ENCODE peak calls at places on chromosomes 5 and 9, in seven cellular contexts. D is GM20000; M is stimulated activated CD4-positive, alpha-beta T cell treated with anti-CD3 and anti-CD28 coated beads, Interleukin-15, amount 100 ng/mL, for 1 hour; K is PC-9; O is RWPE1; Q is colonic mucosa; B is breast epithelium. E is an unnamed sample.

GRCh38 chr9:106072421-106072820 is 378.1 kb downstream of the TMEM38B start:
- DNase-seq in D (no peak), M (no peak), K (no peak), O (no peak), Q (no peak), B (no peak), E (no peak)

GRCh38 chr9:78871452-78872331 is 574.8 kb downstream of the PSAT1 start:
- DNase-seq in D (no peak), M (no peak), K (no peak), O (peak; percentile 79), Q (no peak), B (no peak), E (peak; percentile 10)

GRCh38 chr9:37565661-37566618 is 10.2 kb downstream of the FBXO10 start:
- DNase-seq in D (peak; percentile 61), M (no peak), K (no peak), O (no peak), Q (no peak), B (no peak), E (no peak)

GRCh38 chr5:129481161-129481560 is 21.1 kb downstream of the ADAMTS19 start:
- DNase-seq in D (no peak), M (no peak), K (no peak), O (no peak), Q (no peak), B (no peak), E (no peak)

GRCh38 chr5:137563646-137564474 is 64.7 kb upstream of the SPOCK1 start:
- DNase-seq in D (no peak), M (no peak), K (no peak), O (peak; percentile 50), Q (no peak), B (no peak), E (no peak)

GRCh38 chr5:132283423-132284043 is 10.7 kb upstream of the SLC22A4 start:
- DNase-seq in D (no peak), M (no peak), K (peak; percentile 41), O (no peak), Q (no peak), B (no peak), E (peak; percentile 65)

GRCh38 chr5:131877873-131878272 is 67.6 kb downstream of the MEIKIN start:
- DNase-seq in D (no peak), M (no peak), K (no peak), O (no peak), Q (no peak), B (no peak), E (no peak)

GRCh38 chr9:89923961-89924504 is 319.2 kb downstream of the GADD45G start:
- DNase-seq in D (no peak), M (no peak), K (no peak), O (peak; percentile 23), Q (no peak), B (no peak), E (no peak)

GRCh38 chr5:13245982-13246601 is 698.4 kb downstream of the DNAH5 start:
- DNase-seq in D (no peak), M (no peak), K (no peak), O (no peak), Q (no peak), B (no peak), E (no peak)

GRCh38 chr9:83062011-83062652 is 810 bp downstream of the RASEF start:
- DNase-seq in D (no peak), M (no peak), K (peak; percentile 69), O (peak; percentile 57), Q (peak; percentile 74), B (peak; percentile 36), E (peak; percentile 93)

GRCh38 chr5:2190549-2190948 is 307.8 kb upstream of the IRX4 start:
- DNase-seq in D (no peak), M (no peak), K (no peak), O (no peak), Q (no peak), B (no peak), E (no peak)

GRCh38 chr9:13948037-13948436 is 365.9 kb downstream of the NFIB start:
- DNase-seq in D (no peak), M (no peak), K (no peak), O (no peak), Q (no peak), B (no peak), E (no peak)

GRCh38 chr5:43627028-43627427 is 24.0 kb downstream of the NNT start:
- DNase-seq in D (no peak), M (no peak), K (peak; percentile 67), O (peak; percentile 42), Q (peak; percentile 34), B (no peak), E (no peak)

GRCh38 chr9:93261735-93262523 is 78.0 kb downstream of the WNK2 start:
- DNase-seq in D (peak; percentile 23), M (no peak), K (no peak), O (no peak), Q (peak; percentile 19), B (peak; percentile 15), E (peak; percentile 26)

GRCh38 chr5:71932649-71933338 is 174.5 kb upstream of the MAP1B start:
- DNase-seq in D (no peak), M (no peak), K (peak; percentile 99), O (no peak), Q (peak; percentile 70), B (no peak), E (no peak)

GRCh38 chr9:76643399-76644117 is 120.7 kb upstream of the PCA3 start:
- DNase-seq in D (peak; percentile 45), M (no peak), K (peak; percentile 19), O (no peak), Q (no peak), B (no peak), E (no peak)

GRCh38 chr9:68678430-68678829 is 26.6 kb upstream of the PIP5K1B start:
- DNase-seq in D (peak; percentile 23), M (no peak), K (no peak), O (no peak), Q (no peak), B (no peak), E (no peak)

GRCh38 chr5:15510092-15510491 is 10.1 kb downstream of the FBXL7 start:
- DNase-seq in D (no peak), M (no peak), K (no peak), O (no peak), Q (no peak), B (no peak), E (no peak)

GRCh38 chr5:169226904-169227303 is 74.0 kb downstream of the SLIT3 start:
- DNase-seq in D (no peak), M (no peak), K (no peak), O (no peak), Q (no peak), B (no peak), E (no peak)

GRCh38 chr5:132023258-132024116 is 12.0 kb upstream of the ACSL6 start:
- DNase-seq in D (peak; percentile 4), M (no peak), K (no peak), O (no peak), Q (no peak), B (no peak), E (no peak)

GRCh38 chr5:96880402-96881164 is 4.3 kb downstream of the ERAP2 start:
- DNase-seq in D (no peak), M (no peak), K (peak; percentile 72), O (peak; percentile 60), Q (no peak), B (no peak), E (no peak)

GRCh38 chr5:88519066-88519465 is 250.4 kb upstream of the TMEM161B start:
- DNase-seq in D (no peak), M (no peak), K (no peak), O (no peak), Q (no peak), B (no peak), E (no peak)

E was measured in pancreas.